ENCODE peak calls at places on chromosomes 2 and 18, in five cellular contexts. T is GM12878, F is HepG2, S is H1, D is K562. R is an unnamed sample.
A peak's percentile ranks its signal among the peaks of the same experiment; 100 is the strongest.

GRCh38 chr18:32929213-32929612 is 156.4 kb upstream of the KLHL14 start:
- DNase-seq in D (no peak), S (no peak), T (no peak), F (no peak), R (no peak)

GRCh38 chr2:158194229-158194628 is 92.6 kb downstream of the UPP2 start:
- DNase-seq in T (no peak), D (no peak), S (no peak), F (no peak), R (peak; percentile 20)

GRCh38 chr2:20600756-20601325 is 50.1 kb downstream of the HS1BP3 start:
- DNase-seq in S (no peak), F (no peak), T (no peak), D (no peak), R (no peak)

GRCh38 chr18:8747440-8747937 is 42.1 kb downstream of the MTCL1 start:
- DNase-seq in D (no peak), T (no peak), S (no peak), F (no peak), R (no peak)

GRCh38 chr18:45774065-45774521 is 50.1 kb downstream of the SLC14A1 start:
- DNase-seq in S (no peak), D (no peak), T (no peak), F (no peak), R (no peak)

GRCh38 chr2:1553671-1554295 is 140.5 kb downstream of the TPO start:
- DNase-seq in D (no peak), S (no peak), F (no peak), T (no peak), R (peak; percentile 50)

GRCh38 chr2:242052421-242052820 is 182.9 kb downstream of the RTP5 start:
- DNase-seq in S (no peak), T (no peak), D (no peak), F (no peak), R (no peak)

GRCh38 chr18:75538727-75539126 is 111.2 kb upstream of the SMIM21 start:
- DNase-seq in S (no peak), F (no peak), D (no peak), T (no peak), R (no peak)

GRCh38 chr2:159195719-159196118 is 90.8 kb downstream of the WDSUB1 start:
- DNase-seq in T (no peak), S (no peak), D (no peak), F (no peak), R (no peak)

GRCh38 chr2:38653715-38654494 is 12.0 kb upstream of the GALM start:
- DNase-seq in S (no peak), D (peak; percentile 31), F (peak; percentile 53), T (peak; percentile 48), R (no peak)

GRCh38 chr18:22987547-22988182 is 54.5 kb downstream of the RBBP8 start:
- DNase-seq in S (no peak), T (no peak), F (no peak), D (no peak), R (no peak)

GRCh38 chr18:5167827-5168226 is 29.2 kb downstream of the AKAIN1 start:
- DNase-seq in D (no peak), T (no peak), S (no peak), F (no peak), R (no peak)

GRCh38 chr18:59685501-59685900 is 11.7 kb downstream of the CCBE1 start:
- DNase-seq in S (no peak), F (no peak), T (no peak), D (no peak), R (no peak)

GRCh38 chr2:127771756-127772155 is 39.2 kb downstream of the WDR33 start:
- DNase-seq in T (no peak), D (no peak), S (no peak), F (no peak), R (no peak)

GRCh38 chr2:105239924-105240323 is 1.6 kb upstream of the GPR45 start:
- DNase-seq in T (no peak), S (no peak), F (no peak), D (no peak), R (no peak)

GRCh38 chr18:58231930-58232329 is 187.9 kb downstream of the NEDD4L start:
- DNase-seq in D (peak; percentile 49), S (no peak), F (peak; percentile 15), T (no peak), R (no peak)

GRCh38 chr2:26457241-26457666 is 20.7 kb downstream of the OTOF start:
- DNase-seq in F (no peak), T (no peak), S (no peak), D (no peak), R (no peak)

GRCh38 chr18:28045176-28045810 is 131.6 kb downstream of the CDH2 start:
- DNase-seq in D (no peak), T (no peak), F (no peak), S (no peak), R (peak; percentile 14)

GRCh38 chr2:45765007-45765767 is 113.7 kb downstream of the PRKCE start:
- DNase-seq in S (no peak), D (no peak), T (no peak), F (no peak), R (no peak)

GRCh38 chr2:129716781-129717559 is 262.5 kb upstream of the RAB6C start:
- DNase-seq in F (no peak), S (no peak), T (no peak), D (no peak), R (peak; percentile 9)

GRCh38 chr2:26927221-26927620 is 43.2 kb upstream of the MAPRE3 start:
- DNase-seq in T (no peak), S (no peak), D (no peak), F (no peak), R (no peak)

GRCh38 chr2:233857511-233858118 is 3.3 kb upstream of the HJURP start:
- DNase-seq in F (no peak), S (no peak), D (peak; percentile 71), T (no peak), R (peak; percentile 73)

GRCh38 chr2:234542742-234543141 is 45.9 kb upstream of the ARL4C start:
- DNase-seq in F (no peak), T (no peak), S (no peak), D (no peak), R (no peak)

DNA sequence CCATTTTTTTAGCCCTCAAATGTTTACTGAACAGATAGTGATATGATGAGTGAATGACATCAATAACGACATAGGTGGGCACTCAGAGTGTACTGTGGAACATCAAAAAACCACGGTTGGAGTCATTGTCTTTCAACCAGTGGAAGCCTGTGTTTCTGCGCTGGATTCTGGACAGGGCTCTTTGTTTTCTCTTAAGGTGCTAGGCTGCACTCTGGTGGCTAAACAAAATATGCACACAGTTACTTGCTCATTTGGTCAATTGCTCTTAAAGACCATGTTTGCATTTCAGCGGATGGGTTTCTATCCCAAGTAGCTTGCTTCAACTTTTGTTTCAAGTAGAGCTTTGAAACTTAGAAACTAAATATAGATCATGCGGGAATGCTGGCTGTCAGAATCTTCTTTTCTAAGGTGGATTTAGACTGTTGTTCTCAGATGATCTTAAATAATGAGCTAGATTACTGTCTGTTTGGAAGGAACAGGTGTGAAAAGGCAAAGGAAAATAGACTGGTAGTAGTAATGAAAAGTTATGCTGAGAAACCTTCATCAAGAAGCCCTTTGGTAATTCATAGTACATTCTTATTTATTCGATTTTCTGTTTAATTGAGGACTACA is 48.5 kb upstream of the LYPD6B start:
- DNase-seq in S (no peak), D (peak; percentile 70), T (peak; percentile 23), F (peak; percentile 82), R (peak; percentile 86)
- TF ChIP-seq CREB1 in S (no peak), D (no peak), T (no peak), F (no peak), R (no peak)

DNA sequence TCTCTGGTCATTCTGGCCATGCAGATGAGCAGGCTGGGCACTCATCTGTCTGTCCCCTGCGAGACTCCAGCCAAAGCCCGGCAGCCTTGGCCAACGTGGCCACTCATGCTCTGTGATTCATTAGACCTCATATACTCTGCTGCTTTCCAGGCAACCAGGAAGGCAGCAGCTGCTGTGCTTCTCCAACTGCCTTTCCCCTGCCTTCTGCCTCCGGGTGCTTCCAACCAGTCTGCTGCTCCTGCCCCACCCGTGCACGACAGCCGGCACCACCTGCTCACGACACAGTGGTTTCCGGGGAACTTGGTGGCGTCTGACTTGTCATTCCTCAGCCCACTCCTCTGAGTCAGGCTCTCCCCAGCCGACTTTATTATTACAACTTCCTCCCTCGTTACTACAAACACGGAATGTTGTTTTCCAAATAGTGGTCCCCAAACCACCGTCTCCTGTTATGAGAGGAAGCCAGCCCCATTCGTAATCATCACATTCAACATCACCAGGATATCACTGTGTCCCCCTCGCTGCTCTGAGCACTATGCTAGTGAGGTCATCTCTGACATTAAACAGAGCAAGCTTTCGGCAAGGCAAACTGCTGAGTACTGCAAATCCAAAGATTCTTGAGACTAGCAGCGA is 392.4 kb downstream of the ALK start:
- DNase-seq in T (no peak), D (no peak), S (no peak), F (no peak), R (no peak)
- H3K27ac ChIP-seq in T (no peak overlapping the region), D (no peak overlapping the region), S (no peak overlapping the region), F (no peak overlapping the region), R (no peak overlapping the region)

GRCh38 chr2:16717477-16717876 is 51.8 kb upstream of the CYRIA start:
- DNase-seq in D (peak; percentile 13), F (no peak), T (no peak), S (no peak), R (no peak)
- TF ChIP-seq CREB1 in D (no peak), F (no peak), T (peak; percentile 17), S (no peak), R (no peak)

GRCh38 chr18:63980896-63981454 is 11.1 kb downstream of the SERPINB8 start:
- DNase-seq in T (no peak), F (no peak), D (no peak), S (no peak), R (no peak)
- H3K27ac ChIP-seq in T (no peak overlapping the region), F (no peak overlapping the region), D (no peak overlapping the region), S (no peak overlapping the region), R (no peak overlapping the region)

GRCh38 chr2:148702475-148702874 is 57.9 kb downstream of the EPC2 start:
- DNase-seq in D (no peak), S (no peak), T (no peak), F (no peak), R (no peak)
- TF ChIP-seq CREB1 in D (no peak), S (no peak), T (no peak), F (no peak), R (no peak)

GRCh38 chr2:119252186-119253113 is 28.8 kb downstream of the STEAP3 start:
- DNase-seq in S (no peak), F (no peak), D (no peak), T (no peak), R (no peak)

GRCh38 chr2:119249855-119250775 is 26.5 kb downstream of the STEAP3 start:
- DNase-seq in T (no peak), S (no peak), D (no peak), F (no peak), R (no peak)

GRCh38 chr2:119250891-119251290 is 27.3 kb downstream of the STEAP3 start:
- DNase-seq in F (no peak), T (no peak), S (no peak), D (no peak), R (no peak)

GRCh38 chr2:119253114-119253702 is 29.6 kb downstream of the STEAP3 start:
- DNase-seq in F (no peak), S (no peak), D (no peak), T (no peak), R (no peak)

DNA sequence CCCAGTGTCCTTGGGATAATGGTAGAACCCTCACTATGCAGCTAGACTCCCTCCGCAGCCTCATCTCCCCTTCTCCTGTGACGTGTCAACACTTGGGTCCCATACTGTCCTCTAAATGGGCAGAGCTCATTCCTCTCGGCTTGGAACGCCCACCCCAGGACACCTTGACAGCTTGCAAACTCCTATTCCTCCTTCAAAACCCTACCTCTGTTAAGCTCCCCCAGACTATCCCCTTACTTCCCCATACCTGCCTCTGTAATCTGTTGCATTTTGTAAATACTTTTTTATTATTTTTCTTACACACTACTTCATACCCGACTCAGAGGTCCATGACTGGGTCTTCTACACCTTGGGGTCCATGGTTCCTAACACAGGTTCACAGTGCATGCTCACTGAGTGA is 28.0 kb downstream of the STEAP3 start:
- DNase-seq in T (no peak), F (no peak), S (no peak), D (no peak), R (no peak)
- H3K27ac ChIP-seq in T (no peak overlapping the region), F (no peak overlapping the region), S (no peak overlapping the region), D (no peak overlapping the region), R (no peak overlapping the region)

R was measured in GM23338.